ENCODE peak calls at places on chromosome 7, in nine cellular contexts. One of them, this sample, is unnamed.

GRCh38 chr7:149866817-149867447 is 6.8 kb upstream of the ATP6V0E2 start:
- DNase-seq in effector memory CD4-positive, alpha-beta T cell: no peak
- DNase-seq in left ventricle myocardium superior: peak
- DNase-seq in NCI-H1092: no peak
- DNase-seq in D341Med: no peak
- DNase-seq in mucosa of gallbladder: no peak
- DNase-seq in HFFc6: no peak
- DNase-seq in GM23248: no peak
- DNase-seq in HAP-1: no peak
- DNase-seq in this sample: no peak

GRCh38 chr7:96344236-96344635 is 22.3 kb upstream of the SLC25A13 start:
- DNase-seq in mucosa of gallbladder: no peak
- DNase-seq in left ventricle myocardium superior: no peak
- DNase-seq in NCI-H1092: no peak
- DNase-seq in effector memory CD4-positive, alpha-beta T cell: no peak
- DNase-seq in HFFc6: no peak
- DNase-seq in HAP-1: no peak
- DNase-seq in D341Med: no peak
- DNase-seq in GM23248: no peak
- DNase-seq in this sample: no peak

GRCh38 chr7:149198161-149198816 is 2.9 kb downstream of the ZNF282 start:
- DNase-seq in HAP-1: no peak
- DNase-seq in effector memory CD4-positive, alpha-beta T cell: no peak
- DNase-seq in NCI-H1092: no peak
- DNase-seq in left ventricle myocardium superior: no peak
- DNase-seq in mucosa of gallbladder: no peak
- DNase-seq in GM23248: no peak
- DNase-seq in HFFc6: no peak
- DNase-seq in D341Med: no peak
- DNase-seq in this sample: no peak

GRCh38 chr7:29204491-29205281 is 10.1 kb downstream of the CHN2 start:
- DNase-seq in GM23248: no peak
- DNase-seq in mucosa of gallbladder: no peak
- DNase-seq in effector memory CD4-positive, alpha-beta T cell: no peak
- DNase-seq in NCI-H1092: no peak
- DNase-seq in HFFc6: no peak
- DNase-seq in left ventricle myocardium superior: no peak
- DNase-seq in HAP-1: peak
- DNase-seq in D341Med: no peak
- DNase-seq in this sample: peak

GRCh38 chr7:18547509-18548187 is 52.1 kb downstream of the HDAC9 start:
- DNase-seq in HFFc6: no peak
- DNase-seq in effector memory CD4-positive, alpha-beta T cell: no peak
- DNase-seq in left ventricle myocardium superior: no peak
- DNase-seq in D341Med: no peak
- DNase-seq in mucosa of gallbladder: no peak
- DNase-seq in NCI-H1092: no peak
- DNase-seq in HAP-1: no peak
- DNase-seq in GM23248: no peak
- DNase-seq in this sample: no peak

GRCh38 chr7:15199482-15199881 is 296.9 kb upstream of the DGKB start:
- DNase-seq in mucosa of gallbladder: no peak
- DNase-seq in effector memory CD4-positive, alpha-beta T cell: no peak
- DNase-seq in GM23248: peak
- DNase-seq in NCI-H1092: no peak
- DNase-seq in HFFc6: peak
- DNase-seq in HAP-1: no peak
- DNase-seq in D341Med: no peak
- DNase-seq in left ventricle myocardium superior: no peak
- DNase-seq in this sample: no peak

GRCh38 chr7:36314491-36314890 is 75.2 kb upstream of the ANLN start:
- DNase-seq in effector memory CD4-positive, alpha-beta T cell: no peak
- DNase-seq in GM23248: no peak
- DNase-seq in HFFc6: no peak
- DNase-seq in left ventricle myocardium superior: no peak
- DNase-seq in NCI-H1092: no peak
- DNase-seq in mucosa of gallbladder: no peak
- DNase-seq in D341Med: no peak
- DNase-seq in HAP-1: no peak
- DNase-seq in this sample: no peak

GRCh38 chr7:1558181-1558811 is 2.3 kb upstream of the TMEM184A start:
- DNase-seq in HAP-1: no peak
- DNase-seq in GM23248: no peak
- DNase-seq in effector memory CD4-positive, alpha-beta T cell: no peak
- DNase-seq in left ventricle myocardium superior: peak
- DNase-seq in mucosa of gallbladder: no peak
- DNase-seq in D341Med: no peak
- DNase-seq in NCI-H1092: no peak
- DNase-seq in HFFc6: no peak
- DNase-seq in this sample: no peak

GRCh38 chr7:98864726-98865420 is 4.9 kb downstream of the TMEM130 start:
- DNase-seq in GM23248: no peak
- DNase-seq in NCI-H1092: no peak
- DNase-seq in HAP-1: no peak
- DNase-seq in effector memory CD4-positive, alpha-beta T cell: no peak
- DNase-seq in left ventricle myocardium superior: no peak
- DNase-seq in D341Med: no peak
- DNase-seq in mucosa of gallbladder: no peak
- DNase-seq in HFFc6: no peak
- DNase-seq in this sample: no peak

GRCh38 chr7:17030559-17030958 is 148.8 kb upstream of the AGR3 start:
- DNase-seq in NCI-H1092: no peak
- DNase-seq in HAP-1: no peak
- DNase-seq in HFFc6: no peak
- DNase-seq in effector memory CD4-positive, alpha-beta T cell: no peak
- DNase-seq in left ventricle myocardium superior: no peak
- DNase-seq in GM23248: no peak
- DNase-seq in D341Med: no peak
- DNase-seq in mucosa of gallbladder: no peak
- DNase-seq in this sample: no peak

GRCh38 chr7:41977165-41977651 is 259.8 kb downstream of the GLI3 start:
- DNase-seq in D341Med: peak
- DNase-seq in mucosa of gallbladder: no peak
- DNase-seq in NCI-H1092: no peak
- DNase-seq in effector memory CD4-positive, alpha-beta T cell: no peak
- DNase-seq in GM23248: peak
- DNase-seq in HAP-1: peak
- DNase-seq in left ventricle myocardium superior: no peak
- DNase-seq in HFFc6: peak
- DNase-seq in this sample: no peak

GRCh38 chr7:146486519-146486918 is 369.9 kb downstream of the CNTNAP2 start:
- DNase-seq in effector memory CD4-positive, alpha-beta T cell: no peak
- DNase-seq in left ventricle myocardium superior: no peak
- DNase-seq in GM23248: no peak
- DNase-seq in HFFc6: no peak
- DNase-seq in HAP-1: no peak
- DNase-seq in mucosa of gallbladder: no peak
- DNase-seq in NCI-H1092: no peak
- DNase-seq in D341Med: no peak
- DNase-seq in this sample: no peak

GRCh38 chr7:148153611-148154010 is 437.0 kb upstream of the C7orf33 start:
- DNase-seq in effector memory CD4-positive, alpha-beta T cell: no peak
- DNase-seq in D341Med: no peak
- DNase-seq in HAP-1: no peak
- DNase-seq in NCI-H1092: peak
- DNase-seq in left ventricle myocardium superior: peak
- DNase-seq in GM23248: no peak
- DNase-seq in mucosa of gallbladder: peak
- DNase-seq in HFFc6: no peak
- DNase-seq in this sample: peak

GRCh38 chr7:82694020-82694419 is 250.4 kb upstream of the CACNA2D1 start:
- DNase-seq in effector memory CD4-positive, alpha-beta T cell: no peak
- DNase-seq in mucosa of gallbladder: no peak
- DNase-seq in D341Med: no peak
- DNase-seq in NCI-H1092: no peak
- DNase-seq in GM23248: peak
- DNase-seq in left ventricle myocardium superior: no peak
- DNase-seq in HAP-1: no peak
- DNase-seq in HFFc6: no peak
- DNase-seq in this sample: no peak

GRCh38 chr7:83005410-83005809 is 157.3 kb downstream of the PCLO start:
- DNase-seq in left ventricle myocardium superior: no peak
- DNase-seq in GM23248: no peak
- DNase-seq in mucosa of gallbladder: no peak
- DNase-seq in effector memory CD4-positive, alpha-beta T cell: no peak
- DNase-seq in NCI-H1092: no peak
- DNase-seq in HFFc6: no peak
- DNase-seq in D341Med: no peak
- DNase-seq in HAP-1: peak
- DNase-seq in this sample: no peak

GRCh38 chr7:82530361-82530760 is 86.8 kb upstream of the CACNA2D1 start:
- DNase-seq in HAP-1: no peak
- DNase-seq in GM23248: no peak
- DNase-seq in left ventricle myocardium superior: no peak
- DNase-seq in effector memory CD4-positive, alpha-beta T cell: no peak
- DNase-seq in mucosa of gallbladder: no peak
- DNase-seq in D341Med: peak
- DNase-seq in HFFc6: no peak
- DNase-seq in NCI-H1092: no peak
- DNase-seq in this sample: no peak

GRCh38 chr7:8290645-8291308 is 28.8 kb upstream of the ICA1 start:
- DNase-seq in left ventricle myocardium superior: no peak
- DNase-seq in D341Med: no peak
- DNase-seq in NCI-H1092: peak
- DNase-seq in HFFc6: no peak
- DNase-seq in GM23248: no peak
- DNase-seq in HAP-1: no peak
- DNase-seq in mucosa of gallbladder: peak
- DNase-seq in effector memory CD4-positive, alpha-beta T cell: no peak
- DNase-seq in this sample: no peak

GRCh38 chr7:101465576-101466196 is 103.0 kb downstream of the COL26A1 start:
- DNase-seq in HFFc6: no peak
- DNase-seq in NCI-H1092: no peak
- DNase-seq in HAP-1: no peak
- DNase-seq in D341Med: no peak
- DNase-seq in mucosa of gallbladder: no peak
- DNase-seq in left ventricle myocardium superior: no peak
- DNase-seq in effector memory CD4-positive, alpha-beta T cell: no peak
- DNase-seq in GM23248: no peak
- DNase-seq in this sample: no peak

GRCh38 chr7:45566386-45566785 is 7.8 kb upstream of the ADCY1 start:
- DNase-seq in NCI-H1092: no peak
- DNase-seq in HFFc6: no peak
- DNase-seq in mucosa of gallbladder: no peak
- DNase-seq in HAP-1: no peak
- DNase-seq in D341Med: no peak
- DNase-seq in left ventricle myocardium superior: no peak
- DNase-seq in effector memory CD4-positive, alpha-beta T cell: no peak
- DNase-seq in GM23248: no peak
- DNase-seq in this sample: no peak

GRCh38 chr7:150947761-150948680 is 30.1 kb downstream of the KCNH2 start:
- DNase-seq in GM23248: no peak
- DNase-seq in left ventricle myocardium superior: no peak
- DNase-seq in HFFc6: no peak
- DNase-seq in effector memory CD4-positive, alpha-beta T cell: no peak
- DNase-seq in HAP-1: no peak
- DNase-seq in D341Med: no peak
- DNase-seq in NCI-H1092: no peak
- DNase-seq in mucosa of gallbladder: no peak
- DNase-seq in this sample: no peak

GRCh38 chr7:727806-728460 is 852 bp upstream of the PRKAR1B start:
- DNase-seq in effector memory CD4-positive, alpha-beta T cell: no peak
- DNase-seq in HAP-1: no peak
- DNase-seq in GM23248: peak
- DNase-seq in left ventricle myocardium superior: no peak
- DNase-seq in mucosa of gallbladder: no peak
- DNase-seq in HFFc6: no peak
- DNase-seq in D341Med: peak
- DNase-seq in NCI-H1092: no peak
- DNase-seq in this sample: no peak

GRCh38 chr7:23346316-23346715 is 47.2 kb downstream of the MALSU1 start:
- DNase-seq in NCI-H1092: no peak
- DNase-seq in D341Med: no peak
- DNase-seq in effector memory CD4-positive, alpha-beta T cell: no peak
- DNase-seq in mucosa of gallbladder: no peak
- DNase-seq in GM23248: no peak
- DNase-seq in HAP-1: no peak
- DNase-seq in left ventricle myocardium superior: no peak
- DNase-seq in HFFc6: no peak
- DNase-seq in this sample: no peak

GRCh38 chr7:77888998-77889397 is 90.4 kb downstream of the PHTF2 start:
- DNase-seq in mucosa of gallbladder: no peak
- DNase-seq in HFFc6: no peak
- DNase-seq in left ventricle myocardium superior: no peak
- DNase-seq in D341Med: no peak
- DNase-seq in GM23248: no peak
- DNase-seq in NCI-H1092: no peak
- DNase-seq in HAP-1: no peak
- DNase-seq in effector memory CD4-positive, alpha-beta T cell: no peak
- DNase-seq in this sample: no peak

GRCh38 chr7:74289660-74290589 is 718 bp downstream of the CLIP2 start:
- DNase-seq in HAP-1: no peak
- DNase-seq in GM23248: peak
- DNase-seq in HFFc6: no peak
- DNase-seq in effector memory CD4-positive, alpha-beta T cell: peak
- DNase-seq in left ventricle myocardium superior: peak
- DNase-seq in NCI-H1092: no peak
- DNase-seq in D341Med: no peak
- DNase-seq in mucosa of gallbladder: no peak
- DNase-seq in this sample: no peak

GRCh38 chr7:261341-262250 is 28.4 kb upstream of the FOXL3 start:
- DNase-seq in NCI-H1092: no peak
- DNase-seq in mucosa of gallbladder: no peak
- DNase-seq in GM23248: no peak
- DNase-seq in effector memory CD4-positive, alpha-beta T cell: no peak
- DNase-seq in D341Med: no peak
- DNase-seq in HAP-1: no peak
- DNase-seq in HFFc6: no peak
- DNase-seq in left ventricle myocardium superior: peak
- DNase-seq in this sample: no peak

GRCh38 chr7:95950698-95951097 is 178.3 kb downstream of the DYNC1I1 start:
- DNase-seq in effector memory CD4-positive, alpha-beta T cell: no peak
- DNase-seq in HFFc6: no peak
- DNase-seq in left ventricle myocardium superior: no peak
- DNase-seq in NCI-H1092: no peak
- DNase-seq in D341Med: no peak
- DNase-seq in mucosa of gallbladder: no peak
- DNase-seq in GM23248: peak
- DNase-seq in HAP-1: no peak
- DNase-seq in this sample: no peak

GRCh38 chr7:4239991-4240812 is 441.9 kb upstream of the FOXK1 start:
- DNase-seq in effector memory CD4-positive, alpha-beta T cell: no peak
- DNase-seq in NCI-H1092: no peak
- DNase-seq in HAP-1: no peak
- DNase-seq in left ventricle myocardium superior: no peak
- DNase-seq in HFFc6: no peak
- DNase-seq in mucosa of gallbladder: no peak
- DNase-seq in D341Med: no peak
- DNase-seq in GM23248: no peak
- DNase-seq in this sample: no peak

GRCh38 chr7:27182861-27183681 is 2.0 kb downstream of the HOXA11 start:
- DNase-seq in GM23248: peak
- DNase-seq in mucosa of gallbladder: no peak
- DNase-seq in NCI-H1092: peak
- DNase-seq in HAP-1: peak
- DNase-seq in left ventricle myocardium superior: no peak
- DNase-seq in HFFc6: no peak
- DNase-seq in effector memory CD4-positive, alpha-beta T cell: no peak
- DNase-seq in D341Med: no peak
- DNase-seq in this sample: peak

GRCh38 chr7:127976056-127976455 is 55.2 kb downstream of the LRRC4 start:
- DNase-seq in mucosa of gallbladder: peak
- DNase-seq in effector memory CD4-positive, alpha-beta T cell: no peak
- DNase-seq in NCI-H1092: no peak
- DNase-seq in left ventricle myocardium superior: no peak
- DNase-seq in GM23248: no peak
- DNase-seq in D341Med: peak
- DNase-seq in HAP-1: peak
- DNase-seq in HFFc6: no peak
- DNase-seq in this sample: no peak

GRCh38 chr7:22083711-22084289 is 138.1 kb upstream of the CDCA7L start:
- DNase-seq in left ventricle myocardium superior: peak
- DNase-seq in HFFc6: no peak
- DNase-seq in D341Med: no peak
- DNase-seq in HAP-1: no peak
- DNase-seq in effector memory CD4-positive, alpha-beta T cell: no peak
- DNase-seq in GM23248: peak
- DNase-seq in mucosa of gallbladder: no peak
- DNase-seq in NCI-H1092: no peak
- DNase-seq in this sample: peak

GRCh38 chr7:106166651-106167342 is 54.7 kb upstream of the SYPL1 start:
- DNase-seq in D341Med: peak
- DNase-seq in NCI-H1092: peak
- DNase-seq in left ventricle myocardium superior: no peak
- DNase-seq in GM23248: peak
- DNase-seq in HFFc6: peak
- DNase-seq in mucosa of gallbladder: peak
- DNase-seq in effector memory CD4-positive, alpha-beta T cell: no peak
- DNase-seq in HAP-1: peak
- DNase-seq in this sample: no peak